ENCODE peak calls at places on chromosome 13, in eight cellular contexts. G is AG04450, P is breast epithelium, A is cardiac fibroblast, N is OCI-LY7, W is thoracic aorta, Q is adrenal gland, I is nephron progenitor cell. E is an unnamed sample.

GRCh38 chr13:93352616-93353015 is 126.0 kb downstream of the GPC6 start:
- DNase-seq in G (no peak), P (no peak), A (no peak), N (no peak), W (no peak), Q (no peak), I (no peak), E (no peak)

GRCh38 chr13:29511980-29512379 is 83.5 kb downstream of the SLC7A1 start:
- DNase-seq in G (no peak), P (no peak), A (peak; percentile 69), N (no peak), W (no peak), Q (no peak), I (no peak), E (no peak)

GRCh38 chr13:23996456-23996855 is 99.2 kb upstream of the C1QTNF9B start:
- DNase-seq in G (no peak), P (no peak), A (no peak), N (no peak), W (no peak), Q (no peak), I (no peak), E (no peak)

GRCh38 chr13:37595162-37595561 is 3.4 kb downstream of the POSTN start:
- DNase-seq in G (no peak), P (no peak), A (peak; percentile 75), N (no peak), W (no peak), Q (no peak), I (no peak), E (no peak)

GRCh38 chr13:52830946-52831345 is 17.5 kb downstream of the PCDH8 start:
- DNase-seq in G (no peak), P (no peak), A (no peak), N (no peak), W (no peak), Q (no peak), I (no peak), E (no peak)

GRCh38 chr13:100879255-100879654 is 204.7 kb upstream of the TMTC4 start:
- DNase-seq in G (no peak), P (no peak), A (no peak), N (no peak), W (no peak), Q (no peak), I (no peak), E (no peak)

GRCh38 chr13:37657134-37657533 is 58.6 kb upstream of the POSTN start:
- DNase-seq in G (no peak), P (no peak), A (peak; percentile 95), N (no peak), W (no peak), Q (no peak), I (no peak), E (no peak)

GRCh38 chr13:47945738-47946137 is 55.3 kb downstream of the SUCLA2 start:
- DNase-seq in G (peak; percentile 8), P (no peak), A (peak; percentile 82), N (no peak), W (no peak), Q (no peak), I (no peak), E (no peak)

GRCh38 chr13:58994778-58995177 is 1169.0 kb downstream of the DIAPH3 start:
- DNase-seq in G (no peak), P (no peak), A (peak; percentile 9), N (peak; percentile 10), W (no peak), Q (no peak), I (no peak), E (no peak)

GRCh38 chr13:38417727-38418126 is 68.1 kb downstream of the UFM1 start:
- DNase-seq in G (no peak), P (no peak), A (peak; percentile 37), N (peak; percentile 20), W (no peak), Q (no peak), I (no peak), E (no peak)

GRCh38 chr13:90882551-90882950 is 464.9 kb upstream of the MIR17HG start:
- DNase-seq in G (no peak), P (no peak), A (no peak), N (no peak), W (no peak), Q (no peak), I (no peak), E (no peak)

GRCh38 chr13:114078501-114079451 is 53.6 kb downstream of the RASA3 start:
- DNase-seq in G (no peak), P (peak; percentile 49), A (peak; percentile 70), N (no peak), W (no peak), Q (peak; percentile 50), I (no peak), E (no peak)

GRCh38 chr13:69565334-69565733 is 542.3 kb upstream of the ATXN8OS start:
- DNase-seq in G (no peak), P (no peak), A (peak; percentile 9), N (peak; percentile 20), W (no peak), Q (no peak), I (peak; percentile 5), E (peak; percentile 18)

GRCh38 chr13:24228852-24229458 is 68.4 kb downstream of the SPATA13 start:
- DNase-seq in G (peak; percentile 52), P (no peak), A (peak; percentile 81), N (peak; percentile 66), W (no peak), Q (peak; percentile 72), I (peak; percentile 39), E (no peak)

GRCh38 chr13:113150545-113151365 is 7.7 kb upstream of the PROZ start:
- DNase-seq in G (no peak), P (no peak), A (no peak), N (no peak), W (no peak), Q (peak; percentile 46), I (no peak), E (no peak)

GRCh38 chr13:74299688-74300087 is 165.5 kb upstream of the KLF12 start:
- DNase-seq in G (no peak), P (no peak), A (no peak), N (no peak), W (no peak), Q (no peak), I (no peak), E (no peak)

GRCh38 chr13:110925023-110925608 is 10.2 kb upstream of the ANKRD10 start:
- DNase-seq in G (no peak), P (no peak), A (peak; percentile 6), N (peak; percentile 45), W (no peak), Q (no peak), I (peak; percentile 24), E (no peak)
- TF ChIP-seq CTCF in G (peak; percentile 11), P (no peak), A (no peak), N (peak; percentile 61), W (no peak), Q (no peak), I (peak; percentile 50), E (no peak)

DNA sequence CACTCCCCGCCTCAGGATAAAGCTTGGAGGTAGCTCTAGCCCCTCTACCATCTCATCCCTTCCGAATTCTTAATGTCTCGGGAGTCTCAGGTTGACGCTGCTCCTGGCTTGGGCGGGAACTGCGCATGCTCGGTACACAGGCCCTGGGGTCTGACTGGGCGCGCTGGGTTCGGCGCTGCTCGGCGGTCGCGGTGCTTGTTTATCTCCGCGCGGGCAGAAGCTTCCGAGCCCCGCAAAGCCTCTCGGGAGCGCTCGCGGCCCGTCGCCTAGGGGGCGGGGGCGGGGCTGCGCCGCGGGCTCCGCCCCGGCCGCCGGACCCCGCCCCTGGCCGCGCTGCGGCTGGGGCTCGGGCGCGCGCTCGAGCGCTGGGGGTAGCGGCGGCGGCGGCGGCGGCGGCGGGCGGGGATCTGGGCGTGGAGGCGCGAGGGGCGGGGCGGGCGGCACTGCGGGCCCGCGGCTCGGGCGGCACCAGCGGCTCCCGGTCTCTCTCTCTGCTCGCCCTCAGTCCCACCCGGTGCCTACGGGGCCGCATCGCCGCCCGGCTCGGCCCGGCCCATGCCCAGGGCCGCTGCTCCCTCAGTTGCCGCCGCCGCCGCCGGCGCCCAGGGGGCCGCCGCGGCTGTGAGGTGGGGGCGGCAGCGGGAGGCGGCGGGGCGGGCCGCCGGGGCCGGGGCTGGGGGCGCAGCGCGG is at the start of gene RAP2A:
- DNase-seq in G (peak; percentile 84), P (peak; percentile 82), A (peak; percentile 92), N (peak; percentile 84), W (peak; percentile 48), Q (peak; percentile 95), I (peak; percentile 93), E (peak; percentile 96)
- TF ChIP-seq CTCF in G (no peak), P (no peak), A (no peak), N (no peak), W (no peak), Q (no peak), I (no peak), E (no peak)

DNA sequence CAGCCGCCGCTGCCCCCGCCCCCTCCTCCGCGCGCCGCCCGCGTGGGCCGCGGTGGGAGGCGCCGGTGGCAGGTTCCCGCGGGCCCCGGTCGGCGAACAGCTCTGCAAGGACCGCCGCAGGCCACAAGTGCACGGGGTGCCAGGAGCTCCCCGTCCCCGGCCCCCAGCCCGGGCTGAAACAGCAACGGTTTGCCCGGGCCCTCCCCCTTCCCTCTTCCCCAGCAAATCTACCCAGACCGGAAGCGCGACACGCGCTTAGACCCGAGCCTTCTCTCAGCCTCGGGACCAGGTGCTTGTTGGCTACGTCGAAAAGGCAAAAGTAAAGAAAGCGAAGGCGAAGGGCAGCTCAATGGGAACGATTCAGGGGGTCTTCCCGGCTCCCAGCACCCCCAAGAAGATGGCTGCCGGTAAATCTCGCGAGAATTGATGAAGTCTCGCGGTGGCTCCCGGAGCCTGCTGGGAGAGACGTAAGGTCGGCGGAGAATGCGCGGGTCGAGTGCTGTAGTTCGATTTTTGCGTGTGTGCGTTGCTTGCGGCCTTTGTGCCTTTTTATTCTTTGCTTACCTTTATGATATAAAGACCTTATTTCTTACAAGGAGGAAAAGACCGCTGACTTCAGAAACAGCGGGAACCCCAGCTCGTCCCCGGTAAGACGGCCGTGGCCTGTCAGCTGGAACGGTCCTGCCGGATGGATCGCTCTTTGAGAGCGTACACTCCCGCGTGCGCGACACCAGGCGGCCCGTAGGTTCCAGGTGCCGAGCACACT is at the start of gene RBM26:
- DNase-seq in G (peak; percentile 89), P (peak; percentile 93), A (peak; percentile 97), N (peak; percentile 95), W (peak; percentile 78), Q (peak; percentile 97), I (peak; percentile 93), E (peak; percentile 96)
- TF ChIP-seq CTCF in G (no peak), P (no peak), A (no peak), N (peak; percentile 27), W (no peak), Q (no peak), I (no peak), E (peak; percentile 3)

GRCh38 chr13:40013554-40013953 is 358.1 kb downstream of the COG6 start:
- DNase-seq in G (no peak), P (no peak), A (no peak), N (no peak), W (no peak), Q (no peak), I (no peak), E (no peak)

GRCh38 chr13:40016953-40017660 is 361.6 kb downstream of the COG6 start:
- DNase-seq in G (no peak), P (no peak), A (no peak), N (no peak), W (no peak), Q (no peak), I (no peak), E (no peak)

DNA sequence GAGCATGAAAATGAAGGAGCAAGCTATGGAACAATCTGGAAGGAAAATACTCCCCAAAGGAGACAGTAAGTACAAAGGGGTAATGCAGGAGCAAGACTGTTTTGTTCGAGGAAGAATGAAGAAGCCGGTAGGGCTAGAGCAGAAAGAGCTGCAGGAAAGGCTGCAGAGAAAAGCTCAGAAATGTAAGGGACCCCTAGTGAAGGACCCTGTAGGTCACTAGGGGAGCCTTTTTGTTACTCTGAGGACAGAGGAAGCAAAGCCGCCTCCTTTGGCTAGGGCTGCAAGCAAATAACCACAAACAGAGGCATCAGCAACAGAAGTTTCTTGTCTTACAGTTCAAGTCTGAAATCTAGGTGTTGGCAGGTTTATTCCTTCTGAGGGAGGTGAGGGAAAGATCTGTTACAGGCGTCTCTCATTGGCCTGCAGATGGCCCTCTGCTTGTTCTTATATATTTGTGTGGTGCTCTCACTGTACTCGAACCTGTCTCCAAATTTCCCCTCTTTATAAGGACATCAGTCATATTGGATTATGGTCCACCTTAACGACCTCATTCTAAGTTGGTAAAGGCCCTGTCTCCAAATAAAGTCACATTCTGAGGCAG is 362.3 kb downstream of the COG6 start:
- DNase-seq in G (no peak), P (no peak), A (no peak), N (no peak), W (no peak), Q (no peak), I (no peak), E (no peak)
- TF ChIP-seq CTCF in G (no peak), P (no peak), A (no peak), N (peak; percentile 34), W (no peak), Q (no peak), I (no peak), E (no peak)